ENCODE peak calls at places on chromosomes 4 and X, in ten cellular contexts. L is neural progenitor cell, Q is fibroblast of lung, S is dorsolateral prefrontal cortex, A is prostate gland, N is GM23338, B is adrenal gland, F is PC-9, M is pancreas, U is upper lobe of right lung. X is an unnamed sample.

GRCh38 chr4:8013976-8014726 is 74.5 kb upstream of the AFAP1 start:
- DNase-seq in B (no peak), N (no peak), U (no peak), L (no peak), F (no peak), A (no peak), Q (no peak), M (no peak), S (no peak), X (no peak)

GRCh38 chr4:58265734-58266133 is 1155.5 kb upstream of the IGFBP7 start:
- DNase-seq in B (no peak), S (no peak), M (no peak), L (no peak), Q (no peak), F (no peak), A (no peak), U (no peak), N (no peak), X (no peak)

GRCh38 chr4:125313497-125313896 is 1.3 kb upstream of the FAT4 start:
- DNase-seq in F (peak), A (peak), Q (peak), S (peak), U (no peak), L (peak), N (peak), M (peak), B (peak), X (peak)

GRCh38 chr4:186724861-186725419 is 1.3 kb upstream of the FAT1 start:
- DNase-seq in N (no peak), Q (peak), A (no peak), S (no peak), F (peak), B (no peak), M (no peak), L (peak), U (no peak), X (no peak)

GRCh38 chr4:3332498-3332897 is 39.7 kb downstream of the RGS12 start:
- DNase-seq in B (no peak), N (no peak), Q (no peak), A (no peak), L (no peak), S (no peak), F (no peak), U (no peak), M (no peak), X (no peak)

GRCh38 chr4:32206756-32207155 is 1486.6 kb downstream of the PCDH7 start:
- DNase-seq in N (no peak), U (no peak), Q (no peak), M (no peak), A (no peak), S (no peak), F (no peak), L (no peak), B (no peak), X (no peak)

GRCh38 chrX:123392921-123393320 is 208.8 kb downstream of the GRIA3 start:
- DNase-seq in U (no peak), M (no peak), S (no peak), F (no peak), N (no peak), B (no peak), Q (peak), L (no peak), A (no peak), X (no peak)

GRCh38 chr4:112589207-112589606 is 47.5 kb downstream of the ZGRF1 start:
- DNase-seq in A (no peak), B (no peak), Q (peak), F (no peak), S (no peak), L (no peak), N (no peak), U (no peak), M (no peak), X (no peak)

GRCh38 chr4:2290974-2291704 is 29.2 kb upstream of the MXD4 start:
- DNase-seq in A (no peak), M (no peak), B (no peak), Q (no peak), L (no peak), F (no peak), N (no peak), S (peak), U (peak), X (no peak)

GRCh38 chrX:118199997-118200396 is 83.4 kb upstream of the KLHL13 start:
- DNase-seq in F (no peak), Q (no peak), A (no peak), N (no peak), M (peak), S (no peak), U (no peak), L (no peak), B (no peak), X (no peak)

GRCh38 chr4:74283614-74284013 is 24.7 kb upstream of the EPGN start:
- DNase-seq in F (peak), Q (peak), U (no peak), S (no peak), L (no peak), N (no peak), A (peak), M (no peak), B (peak), X (no peak)

GRCh38 chr4:128031756-128032384 is 29.2 kb upstream of the LARP1B start:
- DNase-seq in A (no peak), N (no peak), S (no peak), M (no peak), F (no peak), B (no peak), L (no peak), U (no peak), Q (no peak), X (no peak)

GRCh38 chrX:107624893-107625292 is 3.4 kb upstream of the PRPS1 start:
- DNase-seq in F (no peak), Q (no peak), U (no peak), M (no peak), S (no peak), B (no peak), N (no peak), L (no peak), A (no peak), X (no peak)

GRCh38 chr4:88613417-88613875 is 21.2 kb downstream of the HERC3 start:
- DNase-seq in M (no peak), N (peak), F (no peak), L (no peak), A (no peak), B (no peak), S (no peak), U (no peak), Q (peak), X (no peak)

GRCh38 chrX:83759872-83760271 is 101.1 kb upstream of the CYLC1 start:
- DNase-seq in B (no peak), M (no peak), S (no peak), N (peak), L (peak), U (no peak), A (no peak), F (no peak), Q (peak), X (peak)

GRCh38 chr4:10299601-10300000 is 157.6 kb downstream of the ZNF518B start:
- DNase-seq in Q (no peak), B (no peak), M (no peak), A (no peak), F (no peak), L (no peak), S (no peak), U (no peak), N (no peak), X (no peak)

GRCh38 chr4:74065115-74065642 is 26.7 kb upstream of the CXCL3 start:
- DNase-seq in F (no peak), A (no peak), B (no peak), Q (no peak), L (no peak), N (no peak), S (no peak), M (no peak), U (no peak), X (no peak)

GRCh38 chr4:22463179-22463578 is 52.7 kb downstream of the ADGRA3 start:
- DNase-seq in B (no peak), S (no peak), Q (no peak), U (no peak), A (no peak), N (peak), L (no peak), F (no peak), M (no peak), X (no peak)

GRCh38 chrX:21770631-21771321 is 12.9 kb upstream of the SMPX start:
- DNase-seq in U (no peak), N (peak), A (no peak), M (no peak), B (no peak), F (no peak), L (no peak), Q (peak), S (no peak), X (no peak)

GRCh38 chrX:124441971-124442370 is 95.6 kb downstream of the SH2D1A start:
- DNase-seq in S (no peak), A (no peak), N (no peak), B (no peak), Q (no peak), M (no peak), U (no peak), F (no peak), L (no peak), X (no peak)

GRCh38 chr4:37422102-37422501 is 177.6 kb downstream of the NWD2 start:
- DNase-seq in L (no peak), A (no peak), N (no peak), M (peak), U (no peak), F (no peak), Q (no peak), S (no peak), B (no peak), X (no peak)

GRCh38 chrX:292900-293897 is 12.0 kb downstream of the PLCXD1 start:
- DNase-seq in S (no peak), A (no peak), M (no peak), L (no peak), F (no peak), Q (no peak), U (peak), B (peak), N (no peak), X (no peak)

GRCh38 chrX:18291006-18291545 is 63.4 kb downstream of the SCML2 start:
- DNase-seq in A (no peak), S (no peak), U (no peak), L (no peak), Q (peak), B (peak), F (no peak), N (no peak), M (no peak), X (no peak)

GRCh38 chr4:7689773-7690693 is 249.6 kb downstream of the AFAP1 start:
- DNase-seq in N (no peak), M (no peak), Q (no peak), F (no peak), S (no peak), A (no peak), B (no peak), L (no peak), U (no peak), X (no peak)

GRCh38 chrX:71106427-71106826 is at the start of gene CXorf65:
- DNase-seq in S (no peak), B (no peak), U (no peak), N (no peak), L (no peak), Q (no peak), F (no peak), M (no peak), A (no peak), X (no peak)

GRCh38 chrX:39827959-39828358 is 269.8 kb downstream of the BCOR start:
- DNase-seq in B (no peak), F (no peak), U (no peak), N (no peak), Q (no peak), A (no peak), S (no peak), M (no peak), L (no peak), X (no peak)

GRCh38 chr4:75605928-75606327 is 24.4 kb downstream of the CDKL2 start:
- DNase-seq in U (no peak), N (no peak), B (no peak), F (no peak), M (no peak), L (no peak), Q (no peak), A (no peak), S (no peak), X (no peak)

GRCh38 chr4:16573181-16573580 is 325.3 kb downstream of the LDB2 start:
- DNase-seq in F (no peak), L (no peak), Q (peak), M (no peak), N (no peak), S (no peak), U (no peak), A (no peak), B (peak), X (no peak)

GRCh38 chr4:83083925-83084475 is 30.5 kb downstream of the PLAC8 start:
- DNase-seq in U (no peak), L (no peak), F (no peak), M (no peak), S (no peak), B (peak), A (no peak), N (peak), Q (no peak), X (no peak)

GRCh38 chrX:43860646-43861370 is 21.4 kb downstream of the MAOB start:
- DNase-seq in F (no peak), A (peak), Q (peak), N (no peak), S (no peak), L (no peak), M (peak), U (no peak), B (peak), X (no peak)

GRCh38 chrX:40101430-40101802 is 3.7 kb upstream of the BCOR start:
- DNase-seq in U (no peak), A (no peak), M (no peak), S (no peak), N (no peak), F (no peak), Q (no peak), L (no peak), B (no peak), X (no peak)

GRCh38 chr4:38872620-38873019 is 5.0 kb downstream of the FAM114A1 start:
- DNase-seq in Q (peak), A (peak), S (no peak), N (no peak), F (peak), B (no peak), U (no peak), M (peak), L (no peak), X (no peak)

GRCh38 chr4:184451726-184452125 is 22.6 kb downstream of the IRF2 start:
- DNase-seq in A (no peak), N (no peak), Q (no peak), L (no peak), F (no peak), S (no peak), U (no peak), M (no peak), B (no peak), X (no peak)

GRCh38 chr4:46836584-46836983 is 72.5 kb downstream of the COX7B2 start:
- DNase-seq in S (no peak), N (no peak), B (no peak), Q (no peak), L (no peak), A (no peak), F (no peak), U (no peak), M (no peak), X (no peak)

GRCh38 chrX:23344208-23344903 is 9.7 kb downstream of the PTCHD1 start:
- DNase-seq in F (no peak), S (no peak), L (no peak), N (peak), Q (peak), B (no peak), A (no peak), M (no peak), U (no peak), X (no peak)

GRCh38 chrX:107857815-107858214 is 32.1 kb downstream of the MID2 start:
- DNase-seq in L (no peak), B (no peak), U (no peak), A (peak), S (no peak), F (no peak), Q (no peak), M (no peak), N (no peak), X (no peak)

GRCh38 chr4:63218837-63219236 is 1190.4 kb downstream of the TECRL start:
- DNase-seq in Q (no peak), S (no peak), B (no peak), N (peak), L (peak), F (no peak), A (no peak), U (no peak), M (no peak), X (peak)

GRCh38 chrX:28124416-28124815 is 143.2 kb upstream of the DCAF8L1 start:
- DNase-seq in F (no peak), L (no peak), M (no peak), B (no peak), N (no peak), A (no peak), S (no peak), Q (no peak), U (no peak), X (no peak)
- H3K27ac ChIP-seq in F (no peak), L (no peak), M (no peak), B (no peak), N (no peak), A (no peak), S (no peak), Q (no peak), U (no peak), X (no peak)

GRCh38 chr4:76665139-76665538 is 230.1 kb downstream of the SHROOM3 start:
- DNase-seq in Q (peak), L (no peak), A (peak), N (no peak), S (no peak), U (no peak), B (no peak), M (peak), F (peak), X (no peak)

GRCh38 chr4:76666940-76667532 is 230.9 kb downstream of the SOWAHB start:
- DNase-seq in B (no peak), N (no peak), U (no peak), L (no peak), F (no peak), M (no peak), A (no peak), S (no peak), Q (no peak), X (no peak)

GRCh38 chr4:76670631-76671030 is 227.3 kb downstream of the SOWAHB start:
- DNase-seq in S (no peak), M (no peak), L (no peak), Q (no peak), B (no peak), A (no peak), N (no peak), U (no peak), F (no peak), X (no peak)

GRCh38 chr4:76663794-76664193 is 228.8 kb downstream of the SHROOM3 start:
- DNase-seq in M (no peak), U (no peak), A (no peak), F (no peak), S (no peak), Q (peak), N (no peak), B (no peak), L (no peak), X (no peak)

GRCh38 chr4:76665721-76666120 is 230.7 kb downstream of the SHROOM3 start:
- DNase-seq in Q (no peak), S (no peak), F (no peak), A (no peak), M (no peak), U (no peak), B (no peak), L (no peak), N (no peak), X (no peak)
- H3K27ac ChIP-seq in Q (no peak), S (no peak), F (peak), A (no peak), M (peak), U (no peak), B (no peak), L (no peak), N (no peak), X (no peak)

GRCh38 chr4:53476232-53477037 is 99.0 kb downstream of the FIP1L1 start:
- DNase-seq in M (no peak), S (no peak), B (no peak), A (no peak), Q (peak), L (no peak), N (peak), F (no peak), U (no peak), X (no peak)
- H3K27ac ChIP-seq in M (no peak), S (no peak), B (no peak), A (no peak), Q (peak), L (no peak), N (peak), F (no peak), U (no peak), X (no peak)

DNA sequence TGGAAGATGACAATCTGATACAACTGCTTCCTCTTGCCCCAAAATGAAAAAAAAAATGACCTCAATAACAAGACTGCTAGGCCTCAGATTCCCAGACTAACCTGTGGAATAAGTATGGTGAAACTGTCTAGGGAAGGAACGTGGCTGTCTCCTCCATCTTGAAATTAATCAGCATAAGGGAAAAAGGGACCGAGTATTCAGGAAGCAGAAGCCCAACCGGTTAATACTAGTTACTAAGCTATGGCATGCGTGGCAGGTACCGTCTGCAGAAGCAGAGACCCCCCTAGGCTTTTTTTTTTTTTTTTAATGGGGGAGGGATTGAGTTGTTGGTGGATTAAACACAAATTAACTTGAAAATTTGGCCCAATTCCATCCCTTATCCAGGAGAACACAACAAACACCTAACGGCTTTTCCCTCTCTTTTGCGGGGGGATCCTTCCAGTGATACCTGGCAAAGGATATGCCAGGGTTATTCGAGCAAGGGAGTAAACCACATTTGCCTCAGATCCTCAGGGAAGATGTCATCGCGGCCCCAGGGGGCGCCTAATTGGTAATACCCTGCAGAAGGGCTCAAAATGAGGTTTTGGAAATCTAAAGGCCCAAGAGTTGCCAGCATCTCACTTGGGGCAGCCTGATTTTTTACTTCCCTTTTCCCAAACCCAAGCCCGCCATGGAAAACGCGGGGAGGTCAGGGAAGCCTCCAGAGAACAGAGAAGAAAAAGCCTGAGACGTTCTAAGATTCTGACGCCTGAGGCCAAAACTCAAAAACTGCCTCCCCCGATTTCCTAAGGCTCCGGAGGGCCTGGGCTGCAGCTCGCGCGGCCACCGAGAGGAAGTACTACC is 853 bp downstream of the RLIM start:
- DNase-seq in A (peak), N (peak), L (peak), U (no peak), F (no peak), M (no peak), S (no peak), B (no peak), Q (peak), X (no peak)
- H3K27ac ChIP-seq in A (peak), N (peak), L (peak), U (peak), F (peak), M (peak), S (peak), B (peak), Q (peak), X (peak)

GRCh38 chr4:152485726-152486276 is 50.1 kb downstream of the FBXW7 start:
- DNase-seq in N (no peak), U (no peak), B (no peak), F (no peak), S (no peak), M (no peak), L (no peak), Q (peak), A (no peak), X (no peak)
- H3K27ac ChIP-seq in N (no peak), U (no peak), B (no peak), F (no peak), S (no peak), M (peak), L (no peak), Q (no peak), A (no peak), X (no peak)

DNA sequence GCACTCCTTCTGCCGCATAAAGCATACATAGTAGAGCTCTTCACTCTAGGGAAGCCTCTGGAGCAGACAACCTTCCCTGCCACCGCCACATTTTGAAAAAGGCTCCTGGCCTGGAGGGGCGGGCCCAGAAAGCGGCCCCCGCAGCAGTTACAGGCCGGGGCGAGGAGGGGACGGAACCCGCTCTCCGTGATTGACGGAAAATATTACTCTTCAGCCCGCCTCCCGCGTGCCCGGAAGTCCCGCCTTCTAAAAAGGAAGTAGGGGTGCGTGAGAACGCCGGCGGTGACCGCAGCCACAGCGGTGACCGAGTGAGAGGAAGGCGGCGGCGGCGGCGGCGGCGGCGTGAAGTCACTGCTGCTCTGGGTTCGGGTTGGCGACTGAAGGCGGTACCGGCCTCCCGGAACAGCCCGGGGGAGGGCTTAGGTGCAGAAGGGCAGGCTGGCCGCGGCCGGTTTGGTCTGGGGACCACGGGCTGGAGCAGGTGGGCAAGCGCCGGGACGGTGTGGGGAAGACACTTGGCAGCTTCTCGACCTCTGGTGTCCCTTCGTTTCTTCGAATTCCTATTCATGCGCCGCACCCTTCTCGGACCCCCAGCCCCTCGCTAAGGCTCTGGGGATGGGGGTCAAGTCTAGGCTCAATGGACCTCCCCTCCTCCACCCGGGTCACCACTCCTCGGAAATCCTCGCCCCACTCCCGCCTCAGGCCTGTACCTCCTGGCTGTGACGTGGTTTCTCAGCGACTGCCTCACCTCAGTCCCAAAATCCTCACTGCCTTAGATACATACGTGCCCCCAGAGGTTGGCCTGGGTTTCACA is at the start of gene HCCS:
- DNase-seq in N (peak), Q (peak), S (peak), A (peak), F (peak), U (peak), M (peak), L (peak), B (peak), X (peak)
- H3K27ac ChIP-seq in N (peak), Q (peak), S (peak), A (peak), F (peak), U (peak), M (peak), L (no peak), B (peak), X (no peak)